ENCODE peak calls at places on chromosomes 5 and 9, in eight cellular contexts. Z is cardiac fibroblast; D is activated naive CD4-positive, alpha-beta T cell treated with anti-CD3 and anti-CD28 coated beads for 36 hours; V is Right ventricle myocardium inferior; U is stimulated activated CD8-positive, alpha-beta memory T cell treated with anti-CD3 and anti-CD28 coated beads, Interleukin-15, amount 100 ng/mL, for 24 hours; W is A549; Y is AG10803; E is activated CD8-positive, alpha-beta memory T cell treated with anti-CD3 and anti-CD28 coated beads for 48 hours. Q is an unnamed sample.

GRCh38 chr9:128203842-128204551 is 818 bp downstream of the DNM1 start:
- DNase-seq in W (peak), Z (peak), U (no peak), E (no peak), D (no peak), V (no peak), Y (peak), Q (peak)

GRCh38 chr5:11335881-11336760 is 568.1 kb downstream of the CTNND2 start:
- DNase-seq in U (no peak), W (no peak), V (no peak), E (no peak), Z (no peak), D (no peak), Y (no peak), Q (no peak)

GRCh38 chr9:133767625-133768024 is 29.5 kb upstream of the SARDH start:
- DNase-seq in V (no peak), E (no peak), D (peak), W (no peak), Y (no peak), U (no peak), Z (no peak), Q (no peak)

GRCh38 chr5:114447084-114447773 is 85.4 kb downstream of the KCNN2 start:
- DNase-seq in U (no peak), Y (no peak), D (no peak), E (no peak), V (no peak), Z (peak), W (peak), Q (no peak)

GRCh38 chr5:139454568-139455290 is 7.8 kb downstream of the ECSCR start:
- DNase-seq in W (no peak), E (no peak), V (no peak), D (no peak), Y (no peak), U (no peak), Z (no peak), Q (no peak)

GRCh38 chr9:108039491-108039890 is 549.9 kb upstream of the KLF4 start:
- DNase-seq in E (no peak), U (no peak), W (no peak), Z (peak), V (no peak), Y (no peak), D (no peak), Q (no peak)

GRCh38 chr9:121742923-121743322 is 91.5 kb downstream of the DAB2IP start:
- DNase-seq in V (no peak), Z (no peak), W (no peak), U (no peak), E (no peak), D (no peak), Y (no peak), Q (no peak)

GRCh38 chr5:132437604-132438275 is 52.8 kb downstream of the IRF1 start:
- DNase-seq in Z (peak), Y (peak), D (peak), V (peak), E (no peak), W (peak), U (no peak), Q (peak)

GRCh38 chr9:105270711-105271110 is 26.3 kb downstream of the SLC44A1 start:
- DNase-seq in W (no peak), E (no peak), V (no peak), D (no peak), Y (no peak), Z (no peak), U (no peak), Q (no peak)

GRCh38 chr5:34691326-34691725 is 35.2 kb downstream of the RAI14 start:
- DNase-seq in Z (peak), U (no peak), W (no peak), E (no peak), D (no peak), Y (peak), V (no peak), Q (no peak)

GRCh38 chr5:32710335-32710858 is 724 bp upstream of the NPR3 start:
- DNase-seq in E (no peak), Z (no peak), V (peak), Y (no peak), D (no peak), W (peak), U (no peak), Q (peak)

GRCh38 chr9:27150758-27151431 is 41.9 kb downstream of the TEK start:
- DNase-seq in D (no peak), Y (peak), E (no peak), U (no peak), W (no peak), V (no peak), Z (peak), Q (no peak)

Q was measured in Right ventricle myocardium superior.